ENCODE peak calls at places on chromosomes 16 and 17, in nine cellular contexts. U is activated CD8-positive, alpha-beta T cell treated with anti-CD3 and anti-CD28 coated beads, Interleukin-2, amount 10 ng/mL, durations not matched to agents 7 days and 5 days; N is mesothelial cell of epicardium; R is LHCN-M2; X is SHP77; K is ELR; L is PC-9; Z is skeletal muscle cell; F is central memory CD8-positive, alpha-beta T cell. Y is an unnamed sample.

GRCh38 chr17:30573603-30574175 is 96.5 kb downstream of the GOSR1 start:
- DNase-seq in U (no peak), N (no peak), R (no peak), X (no peak), K (no peak), L (no peak), Z (no peak), F (no peak), Y (no peak)

GRCh38 chr17:58052951-58053715 is 30.1 kb upstream of the DYNLL2 start:
- DNase-seq in U (no peak), N (no peak), R (peak), X (no peak), K (peak), L (no peak), Z (no peak), F (no peak), Y (no peak)

GRCh38 chr17:29949708-29950107 is 8.3 kb downstream of the EFCAB5 start:
- DNase-seq in U (no peak), N (no peak), R (no peak), X (no peak), K (no peak), L (no peak), Z (no peak), F (no peak), Y (no peak)

GRCh38 chr16:84483882-84484565 is 20.4 kb downstream of the MEAK7 start:
- DNase-seq in U (no peak), N (no peak), R (no peak), X (no peak), K (no peak), L (no peak), Z (no peak), F (no peak), Y (no peak)

GRCh38 chr17:75090871-75091854 is 3.4 kb downstream of the SLC16A5 start:
- DNase-seq in U (no peak), N (no peak), R (no peak), X (no peak), K (no peak), L (peak), Z (no peak), F (no peak), Y (no peak)

GRCh38 chr16:77169650-77170236 is 21.2 kb upstream of the MON1B start:
- DNase-seq in U (peak), N (no peak), R (peak), X (peak), K (peak), L (peak), Z (no peak), F (no peak), Y (no peak)

GRCh38 chr17:37488607-37489196 is 989 bp upstream of the DUSP14 start:
- DNase-seq in U (peak), N (peak), R (peak), X (peak), K (peak), L (peak), Z (peak), F (peak), Y (peak)

GRCh38 chr16:87166321-87166720 is 150.9 kb downstream of the C16orf95 start:
- DNase-seq in U (no peak), N (no peak), R (no peak), X (no peak), K (no peak), L (no peak), Z (no peak), F (no peak), Y (no peak)

GRCh38 chr16:87057291-87057881 is 259.8 kb downstream of the C16orf95 start:
- DNase-seq in U (no peak), N (no peak), R (peak), X (no peak), K (no peak), L (no peak), Z (no peak), F (no peak), Y (no peak)

GRCh38 chr17:8289103-8289397 is 580 bp downstream of the RANGRF start:
- DNase-seq in U (no peak), N (peak), R (no peak), X (peak), K (no peak), L (no peak), Z (no peak), F (peak), Y (peak)

GRCh38 chr16:28010671-28011070 is 52.8 kb downstream of the GSG1L start:
- DNase-seq in U (peak), N (no peak), R (peak), X (no peak), K (peak), L (no peak), Z (no peak), F (no peak), Y (no peak)

Y was measured in effector memory CD4-positive, alpha-beta T cell.